ENCODE peak calls at places on chromosomes 16 and 17, in four cellular contexts. One of them, this sample, is unnamed.

GRCh38 chr17:42518046-42518754 is 17.8 kb upstream of the NAGLU start:
- DNase-seq in SW480: peak
- DNase-seq in iPS-NIHi11: no peak
- DNase-seq in naive thymus-derived CD8-positive, alpha-beta T cell: no peak
- DNase-seq in this sample: no peak

GRCh38 chr17:7651959-7652658 is 1.4 kb downstream of the ATP1B2 start:
- DNase-seq in SW480: no peak
- DNase-seq in iPS-NIHi11: peak
- DNase-seq in naive thymus-derived CD8-positive, alpha-beta T cell: no peak
- DNase-seq in this sample: peak

GRCh38 chr16:47568355-47568754 is 107.2 kb downstream of the PHKB start:
- DNase-seq in SW480: no peak
- DNase-seq in iPS-NIHi11: no peak
- DNase-seq in naive thymus-derived CD8-positive, alpha-beta T cell: no peak
- DNase-seq in this sample: no peak

GRCh38 chr17:81951785-81952684 is 5.0 kb upstream of the MYADML2 start:
- DNase-seq in SW480: no peak
- DNase-seq in iPS-NIHi11: no peak
- DNase-seq in naive thymus-derived CD8-positive, alpha-beta T cell: no peak
- DNase-seq in this sample: no peak

GRCh38 chr17:71409712-71410111 is 711.1 kb upstream of the SOX9 start:
- DNase-seq in SW480: no peak
- DNase-seq in iPS-NIHi11: no peak
- DNase-seq in naive thymus-derived CD8-positive, alpha-beta T cell: no peak
- DNase-seq in this sample: no peak

GRCh38 chr16:31377210-31377903 is 15.8 kb upstream of the ITGAD start:
- DNase-seq in SW480: no peak
- DNase-seq in iPS-NIHi11: no peak
- DNase-seq in naive thymus-derived CD8-positive, alpha-beta T cell: no peak
- DNase-seq in this sample: no peak

GRCh38 chr17:17413215-17413792 is 63.5 kb upstream of the MED9 start:
- DNase-seq in SW480: no peak
- DNase-seq in iPS-NIHi11: no peak
- DNase-seq in naive thymus-derived CD8-positive, alpha-beta T cell: no peak
- DNase-seq in this sample: no peak

GRCh38 chr16:31182391-31182790 is 2.5 kb downstream of the FUS start:
- DNase-seq in SW480: no peak
- DNase-seq in iPS-NIHi11: no peak
- DNase-seq in naive thymus-derived CD8-positive, alpha-beta T cell: no peak
- DNase-seq in this sample: no peak

GRCh38 chr16:75591001-75591852 is 25.0 kb downstream of the GABARAPL2 start:
- DNase-seq in SW480: no peak
- DNase-seq in iPS-NIHi11: no peak
- DNase-seq in naive thymus-derived CD8-positive, alpha-beta T cell: no peak
- DNase-seq in this sample: no peak

GRCh38 chr16:58393138-58393504 is 850 bp downstream of the GINS3 start:
- DNase-seq in SW480: peak
- DNase-seq in iPS-NIHi11: peak
- DNase-seq in naive thymus-derived CD8-positive, alpha-beta T cell: no peak
- DNase-seq in this sample: no peak

GRCh38 chr17:80678621-80679020 is 134.0 kb downstream of the RPTOR start:
- DNase-seq in SW480: peak
- DNase-seq in iPS-NIHi11: no peak
- DNase-seq in naive thymus-derived CD8-positive, alpha-beta T cell: no peak
- DNase-seq in this sample: no peak

GRCh38 chr17:81154961-81155360 is 10.3 kb upstream of the PVALEF start:
- DNase-seq in SW480: no peak
- DNase-seq in iPS-NIHi11: no peak
- DNase-seq in naive thymus-derived CD8-positive, alpha-beta T cell: no peak
- DNase-seq in this sample: no peak